ENCODE peak calls at places on chromosome 5, in seven cellular contexts. A is RWPE1; L is CD4-positive, alpha-beta T cell; B is OCI-LY7; X is transverse colon; E is caudate nucleus; S is A549. F is an unnamed sample.

GRCh38 chr5:80915716-80916115 is 44.4 kb upstream of the RASGRF2 start:
- DNase-seq in S (no peak), L (no peak), X (no peak), E (no peak), B (no peak), A (no peak), F (no peak)

GRCh38 chr5:172798422-172799215 is 27.6 kb upstream of the DUSP1 start:
- DNase-seq in E (no peak), S (peak), A (peak), B (no peak), X (peak), L (no peak), F (no peak)

GRCh38 chr5:172868924-172869565 is 35.0 kb downstream of the ERGIC1 start:
- DNase-seq in B (no peak), S (peak), X (peak), A (peak), L (no peak), E (peak), F (no peak)

GRCh38 chr5:59069438-59070079 is 486.7 kb downstream of the RAB3C start:
- DNase-seq in L (no peak), S (peak), A (peak), B (no peak), E (no peak), X (no peak), F (no peak)

GRCh38 chr5:40736103-40736875 is 19.5 kb downstream of the TTC33 start:
- DNase-seq in X (no peak), E (no peak), L (no peak), B (peak), S (peak), A (peak), F (peak)

GRCh38 chr5:142617416-142617815 is 68.5 kb downstream of the FGF1 start:
- DNase-seq in E (no peak), S (no peak), L (no peak), A (no peak), X (no peak), B (no peak), F (no peak)

GRCh38 chr5:39238366-39239105 is 19.2 kb upstream of the FYB1 start:
- DNase-seq in L (no peak), E (no peak), A (no peak), X (no peak), B (no peak), S (no peak), F (no peak)

GRCh38 chr5:180120221-180121101 is 48.9 kb upstream of the RNF130 start:
- DNase-seq in A (no peak), S (no peak), B (no peak), E (no peak), X (no peak), L (no peak), F (no peak)

GRCh38 chr5:68428232-68428811 is 212.8 kb downstream of the PIK3R1 start:
- DNase-seq in L (no peak), S (no peak), A (no peak), B (no peak), E (peak), X (no peak), F (no peak)

GRCh38 chr5:22736443-22736842 is 116.7 kb downstream of the CDH12 start:
- DNase-seq in X (no peak), L (no peak), B (no peak), E (no peak), S (no peak), A (no peak), F (no peak)

GRCh38 chr5:39072915-39073758 is 1.1 kb downstream of the RICTOR start:
- DNase-seq in A (peak), E (peak), L (peak), X (peak), B (peak), S (no peak), F (peak)

GRCh38 chr5:78243639-78244038 is 50.9 kb downstream of the AP3B1 start:
- DNase-seq in L (no peak), X (no peak), S (no peak), A (no peak), E (no peak), B (no peak), F (no peak)

GRCh38 chr5:79318935-79319614 is 83.1 kb downstream of the JMY start:
- DNase-seq in E (no peak), X (no peak), S (no peak), A (peak), L (no peak), B (no peak), F (no peak)

GRCh38 chr5:140169410-140169809 is 5.6 kb upstream of the CYSTM1 start:
- DNase-seq in S (no peak), X (no peak), A (no peak), L (no peak), B (no peak), E (no peak), F (no peak)

GRCh38 chr5:3994635-3995034 is 399.0 kb downstream of the IRX1 start:
- DNase-seq in B (no peak), E (no peak), A (no peak), S (no peak), X (no peak), L (no peak), F (no peak)

GRCh38 chr5:33891731-33892418 is at the start of gene ADAMTS12:
- DNase-seq in A (peak), L (no peak), S (no peak), B (no peak), E (no peak), X (peak), F (no peak)

GRCh38 chr5:113693621-113694130 is 180.2 kb downstream of the YTHDC2 start:
- DNase-seq in X (peak), L (no peak), S (no peak), B (no peak), E (no peak), A (no peak), F (no peak)

GRCh38 chr5:12772276-12772675 is 868.0 kb upstream of the CTNND2 start:
- DNase-seq in A (no peak), E (no peak), X (no peak), S (no peak), L (no peak), B (no peak), F (no peak)

GRCh38 chr5:172413601-172414000 is 40.7 kb downstream of the SH3PXD2B start:
- DNase-seq in L (no peak), A (no peak), B (no peak), E (no peak), S (no peak), X (no peak), F (no peak)

GRCh38 chr5:2207966-2208544 is 325.3 kb upstream of the IRX4 start:
- DNase-seq in E (no peak), X (no peak), A (peak), S (peak), B (no peak), L (no peak), F (no peak)

GRCh38 chr5:68292316-68292715 is 76.8 kb downstream of the PIK3R1 start:
- DNase-seq in L (no peak), S (no peak), B (no peak), A (no peak), E (no peak), X (no peak), F (no peak)

GRCh38 chr5:151078490-151079262 is 2.2 kb downstream of the TNIP1 start:
- DNase-seq in B (peak), S (no peak), A (no peak), X (peak), L (peak), E (no peak), F (peak)
- H3K27ac ChIP-seq in B (peak), S (peak), A (peak), X (peak), L (peak), E (no peak), F (peak)

GRCh38 chr5:17218353-17219005 is 1.0 kb downstream of the BASP1 start:
- DNase-seq in X (peak), S (no peak), B (peak), E (peak), L (no peak), A (peak), F (no peak)
- H3K27ac ChIP-seq in X (peak), S (peak), B (peak), E (peak), L (no peak), A (peak), F (no peak)

GRCh38 chr5:156640751-156641241 is 209.3 kb upstream of the PPP1R2B start:
- DNase-seq in S (no peak), E (no peak), B (no peak), A (no peak), L (no peak), X (no peak), F (no peak)
- H3K27ac ChIP-seq in S (no peak), E (no peak), B (no peak), A (no peak), L (no peak), X (peak), F (no peak)

DNA sequence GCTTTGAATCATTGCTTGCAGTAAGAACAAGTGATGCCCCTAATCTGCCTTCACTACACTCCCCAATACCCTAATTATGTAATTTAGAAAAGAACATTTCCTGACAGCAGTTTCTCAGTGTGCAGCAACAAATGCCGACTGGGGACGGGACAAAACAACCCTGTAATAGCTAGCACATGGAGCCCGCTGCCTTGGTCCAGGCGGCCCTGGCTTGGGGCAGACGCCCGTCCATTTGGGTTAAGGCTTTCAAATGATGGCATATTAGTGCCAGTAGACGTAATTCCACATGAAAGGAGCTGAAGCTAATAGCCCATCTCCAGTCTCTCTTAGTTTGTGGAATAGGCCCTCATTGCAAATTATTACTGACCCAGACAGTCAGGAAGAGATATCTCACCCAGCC is 150.6 kb upstream of the PITX1 start:
- DNase-seq in X (no peak), A (no peak), B (no peak), E (no peak), S (no peak), L (no peak), F (no peak)
- H3K27ac ChIP-seq in X (no peak), A (no peak), B (no peak), E (no peak), S (no peak), L (no peak), F (no peak)

GRCh38 chr5:173910215-173910614 is 22.1 kb downstream of the CPEB4 start:
- DNase-seq in B (no peak), X (no peak), E (no peak), L (no peak), S (no peak), A (no peak), F (no peak)

GRCh38 chr5:173907284-173907683 is 19.1 kb downstream of the CPEB4 start:
- DNase-seq in S (no peak), E (no peak), A (no peak), X (no peak), L (no peak), B (no peak), F (no peak)

GRCh38 chr5:173911623-173912022 is 23.5 kb downstream of the CPEB4 start:
- DNase-seq in E (no peak), A (no peak), B (no peak), L (no peak), X (no peak), S (no peak), F (no peak)

GRCh38 chr5:173907686-173908371 is 19.7 kb downstream of the CPEB4 start:
- DNase-seq in X (no peak), L (no peak), E (no peak), A (no peak), S (no peak), B (no peak), F (no peak)

DNA sequence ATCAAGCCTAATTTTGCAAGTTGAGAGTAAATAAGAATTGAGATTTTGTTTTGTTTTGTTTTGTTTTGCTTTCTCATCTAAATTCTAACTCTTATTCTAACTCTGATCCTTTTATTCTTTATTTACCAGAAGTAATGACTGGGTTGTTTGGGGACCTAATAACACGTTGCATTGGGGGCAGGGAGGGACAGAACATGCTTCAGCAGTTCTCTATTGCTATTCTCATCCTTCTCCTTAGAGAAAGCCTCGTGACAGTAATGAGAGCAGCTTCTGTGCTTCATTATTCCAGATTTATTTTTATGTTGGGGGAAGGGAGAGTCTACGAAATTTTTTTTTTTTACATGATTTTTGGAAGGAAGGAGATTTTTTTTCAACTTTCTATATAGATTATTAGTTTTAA is 21.1 kb downstream of the CPEB4 start:
- DNase-seq in L (no peak), X (no peak), S (no peak), E (peak), B (peak), A (no peak), F (no peak)
- H3K27ac ChIP-seq in L (no peak), X (peak), S (no peak), E (peak), B (peak), A (no peak), F (no peak)

GRCh38 chr5:126002222-126002897 is 420.8 kb upstream of the GRAMD2B start:
- DNase-seq in B (no peak), E (peak), A (no peak), S (no peak), L (no peak), X (no peak), F (no peak)

GRCh38 chr5:126000533-126000932 is 422.7 kb upstream of the GRAMD2B start:
- DNase-seq in E (no peak), L (no peak), A (no peak), X (no peak), S (no peak), B (no peak), F (no peak)

GRCh38 chr5:126004636-126005035 is 418.6 kb upstream of the GRAMD2B start:
- DNase-seq in S (no peak), A (no peak), B (no peak), L (no peak), X (no peak), E (no peak), F (no peak)

GRCh38 chr5:126007841-126008240 is 415.4 kb upstream of the GRAMD2B start:
- DNase-seq in S (no peak), X (no peak), A (no peak), E (no peak), B (no peak), L (no peak), F (no peak)

GRCh38 chr5:126003309-126003708 is 419.9 kb upstream of the GRAMD2B start:
- DNase-seq in L (no peak), B (no peak), E (no peak), X (no peak), S (no peak), A (no peak), F (no peak)
- H3K27ac ChIP-seq in L (no peak), B (no peak), E (no peak), X (no peak), S (no peak), A (no peak), F (no peak)

GRCh38 chr5:73674669-73675004 is 48.6 kb downstream of the ARHGEF28 start:
- DNase-seq in E (no peak), S (no peak), B (no peak), A (no peak), L (no peak), X (no peak), F (no peak)
- H3K27ac ChIP-seq in E (no peak), S (peak), B (no peak), A (peak), L (no peak), X (peak), F (no peak)

GRCh38 chr5:111954516-111955337 is 197.7 kb upstream of the NREP start:
- DNase-seq in A (no peak), L (no peak), X (no peak), B (no peak), E (no peak), S (no peak), F (no peak)
- H3K27ac ChIP-seq in A (no peak), L (no peak), X (no peak), B (no peak), E (no peak), S (no peak), F (no peak)